ENCODE peak calls at places on chromosomes 6 and 20, in nine cellular contexts. S is endothelial cell, N is PC-3, R is H9, Y is fibroblast of mammary gland, H is GM10248, J is B cell, M is neural crest cell, C is nephron progenitor cell. A is an unnamed sample.

GRCh38 chr20:46683939-46684750 is 5.1 kb downstream of the TP53RK start:
- DNase-seq in H (no peak), R (peak; percentile 83), Y (peak; percentile 89), J (no peak), C (peak; percentile 67), S (peak; percentile 19), N (no peak), M (peak; percentile 35), A (no peak)

GRCh38 chr6:134060491-134061106 is 8.2 kb upstream of the SLC2A12 start:
- DNase-seq in Y (peak; percentile 47), M (no peak), J (no peak), C (no peak), S (no peak), H (no peak), N (peak; percentile 74), R (peak; percentile 39), A (no peak)

GRCh38 chr6:31586596-31586995 is 519 bp downstream of the LST1 start:
- DNase-seq in R (no peak), N (no peak), C (no peak), H (no peak), M (no peak), S (no peak), Y (no peak), J (peak; percentile 67), A (no peak)

GRCh38 chr20:22763257-22763906 is 179.0 kb upstream of the FOXA2 start:
- DNase-seq in S (no peak), M (no peak), J (no peak), C (no peak), H (no peak), N (peak; percentile 30), Y (no peak), R (no peak), A (no peak)

GRCh38 chr20:38806855-38807655 is 1.6 kb downstream of the PPP1R16B start:
- DNase-seq in S (no peak), C (peak; percentile 35), M (no peak), Y (no peak), J (peak; percentile 52), N (no peak), R (no peak), H (peak; percentile 61), A (peak; percentile 66)

GRCh38 chr20:33280775-33281174 is 2.2 kb upstream of the BPIFB1 start:
- DNase-seq in J (no peak), C (no peak), H (no peak), M (no peak), R (no peak), Y (no peak), S (no peak), N (no peak), A (no peak)

GRCh38 chr6:24761193-24761835 is 13.4 kb upstream of the GMNN start:
- DNase-seq in R (peak; percentile 77), Y (no peak), H (no peak), M (no peak), J (no peak), C (peak; percentile 15), N (no peak), S (no peak), A (peak; percentile 31)

GRCh38 chr6:131182991-131183425 is 47.7 kb downstream of the AKAP7 start:
- DNase-seq in R (peak; percentile 49), J (peak; percentile 47), M (no peak), H (no peak), C (peak; percentile 13), Y (peak; percentile 47), S (peak; percentile 15), N (peak; percentile 38), A (peak; percentile 13)

GRCh38 chr20:34558320-34559202 is at the start of gene MAP1LC3A:
- DNase-seq in Y (peak; percentile 93), S (peak; percentile 92), H (peak; percentile 94), N (peak; percentile 70), C (peak; percentile 98), R (peak; percentile 95), M (peak; percentile 93), J (peak; percentile 88), A (peak; percentile 97)

GRCh38 chr20:34549291-34549928 is 9.1 kb upstream of the MAP1LC3A start:
- DNase-seq in R (peak; percentile 91), H (no peak), S (peak; percentile 40), C (peak; percentile 27), J (no peak), M (no peak), Y (no peak), N (peak; percentile 39), A (no peak)

DNA sequence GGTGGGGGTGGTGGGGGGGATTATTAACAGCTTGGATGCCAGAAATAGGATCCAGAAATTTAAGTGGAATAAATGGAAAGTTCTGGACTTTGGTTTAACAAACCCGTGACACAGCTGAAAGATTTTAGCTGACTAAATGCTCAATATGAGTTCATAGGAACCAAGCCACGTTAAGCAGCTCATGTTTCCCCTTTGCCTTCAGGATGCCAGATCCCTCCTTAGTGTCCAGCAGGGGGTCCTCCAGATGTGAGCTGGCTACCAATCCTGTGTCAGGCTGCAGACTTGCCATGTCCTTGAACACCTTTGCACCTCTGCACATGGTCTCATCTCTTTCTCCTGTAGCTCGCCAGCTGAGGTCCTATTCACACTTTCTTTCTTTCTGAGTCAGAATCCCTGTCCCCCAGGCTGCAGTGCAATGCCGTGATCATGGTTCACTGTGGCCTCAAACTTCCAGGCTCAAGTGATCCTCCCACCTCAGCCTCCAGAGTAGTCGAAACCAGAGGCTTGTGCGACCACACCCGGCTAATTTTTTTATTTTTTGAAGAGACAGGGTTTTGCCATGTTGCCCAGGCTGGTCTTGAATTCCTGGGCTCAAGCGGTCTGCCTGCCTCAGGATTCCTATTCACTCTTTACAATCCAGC is 133.3 kb upstream of the ARMC2 start:
- DNase-seq in C (no peak), Y (peak; percentile 64), H (no peak), N (no peak), R (no peak), M (no peak), S (no peak), J (no peak), A (no peak)
- TF ChIP-seq CTCF in C (no peak), Y (peak; percentile 21), H (no peak), N (no peak), R (no peak), M (no peak), S (no peak), J (no peak), A (no peak)

GRCh38 chr6:44056392-44057237 is 70.6 kb downstream of the MRPL14 start:
- DNase-seq in M (no peak), R (no peak), J (no peak), C (no peak), S (no peak), Y (peak; percentile 93), H (no peak), N (no peak), A (no peak)

GRCh38 chr6:44053760-44054556 is 73.3 kb downstream of the MRPL14 start:
- DNase-seq in S (peak; percentile 31), R (no peak), J (no peak), H (no peak), N (peak; percentile 86), C (no peak), M (no peak), Y (peak; percentile 98), A (no peak)

GRCh38 chr6:44053106-44053756 is 74.0 kb downstream of the MRPL14 start:
- DNase-seq in N (no peak), H (no peak), R (no peak), M (no peak), C (no peak), S (no peak), J (no peak), Y (no peak), A (no peak)

GRCh38 chr6:44052419-44053011 is 74.7 kb downstream of the MRPL14 start:
- DNase-seq in N (peak; percentile 56), R (peak; percentile 57), M (no peak), C (no peak), S (no peak), J (no peak), H (no peak), Y (peak; percentile 93), A (no peak)

DNA sequence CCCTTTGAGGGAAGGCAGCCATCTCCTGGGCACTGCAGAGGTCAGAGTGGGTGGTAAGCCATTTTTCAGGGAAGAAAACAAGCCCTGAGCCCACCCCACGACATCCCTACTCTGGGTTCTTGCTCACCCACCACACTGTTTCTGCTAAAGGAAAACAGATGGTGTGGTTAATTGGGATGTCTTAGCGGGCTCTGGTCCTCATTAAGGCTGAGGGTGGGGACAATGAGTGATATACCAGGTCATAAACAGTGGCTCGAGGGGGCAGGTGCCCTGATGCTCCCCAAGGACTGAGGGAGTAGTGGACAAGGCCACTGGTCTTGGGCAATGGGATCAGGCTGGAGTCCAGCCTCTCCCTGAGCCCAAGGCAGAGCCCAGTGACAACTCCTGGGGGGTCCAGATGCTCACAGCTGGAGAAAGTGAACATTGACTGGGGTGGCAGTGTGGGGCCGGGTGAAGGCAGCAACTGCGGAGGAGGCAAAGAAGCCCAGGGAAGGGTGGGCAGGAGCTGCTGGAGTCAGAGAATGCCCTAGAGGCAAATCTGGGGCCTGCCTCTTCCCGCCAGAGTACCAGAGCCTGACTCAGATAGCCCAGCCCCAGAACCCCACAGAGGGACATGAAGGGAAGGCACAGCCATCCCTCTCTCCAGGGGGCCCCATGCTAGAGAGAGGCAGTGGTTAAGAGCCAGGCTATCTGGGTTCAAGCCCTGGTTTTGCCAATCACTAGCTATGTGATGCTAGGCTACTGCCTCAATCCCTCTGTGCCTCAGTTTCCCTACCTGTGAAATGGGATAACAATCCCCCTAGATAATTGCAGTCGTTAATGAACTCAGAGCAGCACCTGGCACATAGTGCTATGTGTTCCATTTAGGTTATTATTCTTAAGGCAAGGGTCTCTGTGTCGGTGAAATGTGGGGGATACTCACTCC is 72.4 kb downstream of the MRPL14 start:
- DNase-seq in C (no peak), R (no peak), N (no peak), M (no peak), J (no peak), H (no peak), Y (peak; percentile 95), S (no peak), A (no peak)
- TF ChIP-seq CTCF in C (no peak), R (no peak), N (no peak), M (no peak), J (no peak), H (no peak), Y (no peak), S (no peak), A (no peak)

DNA sequence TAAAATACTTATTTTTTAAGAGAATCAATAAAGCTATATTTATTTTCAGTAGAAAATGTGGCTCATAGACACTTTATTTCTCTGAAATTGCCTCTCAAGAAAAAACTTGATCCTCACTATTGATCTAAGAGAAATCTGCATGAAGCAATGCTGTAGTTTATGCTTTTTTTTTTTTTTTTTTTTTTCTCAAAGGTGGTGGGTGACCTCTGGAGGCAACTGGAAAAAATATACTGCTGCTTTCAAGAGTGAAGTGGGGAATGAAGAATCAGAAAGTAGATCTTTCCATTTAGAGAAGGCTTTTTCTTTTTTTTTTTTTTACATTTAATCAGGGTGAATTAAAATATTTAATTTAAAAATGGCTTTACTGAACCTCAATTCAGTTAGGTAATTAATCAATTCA is 169.3 kb downstream of the SLC16A10 start:
- DNase-seq in S (no peak), H (no peak), R (no peak), M (no peak), Y (no peak), C (no peak), J (no peak), N (peak; percentile 19), A (no peak)
- TF ChIP-seq CTCF in S (no peak), H (peak; percentile 36), R (no peak), M (peak; percentile 21), Y (peak; percentile 3), C (no peak), J (no peak), N (peak; percentile 38), A (no peak)

DNA sequence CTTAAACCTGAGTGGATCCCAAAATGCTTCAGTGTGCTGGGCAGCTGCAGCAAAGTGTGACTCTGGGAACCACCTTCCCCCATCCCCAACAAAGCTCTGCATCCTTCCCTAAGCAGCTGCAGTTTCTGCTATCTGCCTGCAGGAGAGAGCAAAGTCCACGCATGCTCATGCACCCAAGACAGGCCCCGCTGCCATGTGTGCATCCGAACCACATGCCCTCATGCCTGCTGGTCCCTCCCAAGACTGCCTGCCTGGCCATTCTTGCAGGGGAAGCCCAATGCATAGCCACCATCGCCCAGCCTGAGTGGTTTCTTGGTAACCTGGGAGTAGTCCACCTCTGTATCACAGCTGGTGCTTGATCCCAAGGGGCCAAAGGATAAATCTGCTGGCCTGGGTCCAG is 94.3 kb upstream of the OLIG3 start:
- DNase-seq in C (no peak), Y (no peak), J (no peak), R (peak; percentile 54), H (no peak), M (no peak), N (no peak), S (no peak), A (no peak)
- TF ChIP-seq CTCF in C (no peak), Y (no peak), J (no peak), R (peak; percentile 43), H (no peak), M (no peak), N (no peak), S (no peak), A (no peak)

A was measured in GM13976.